ENCODE peak calls at places on chromosomes 12 and 14, in nine cellular contexts. A is fibroblast of pulmonary artery, D is pancreas, C is left ventricle myocardium inferior, X is GM12865, E is astrocyte of the spinal cord, S is kidney epithelial cell, Q is NB4, T is fibroblast of mammary gland. K is an unnamed sample.

GRCh38 chr14:68544150-68544892 is 248.5 kb downstream of the ZFP36L1 start:
- DNase-seq in S (no peak), E (peak), A (peak), T (peak), C (peak), Q (no peak), D (peak), X (no peak), K (peak)

GRCh38 chr12:27822076-27822712 is 42.2 kb upstream of the MANSC4 start:
- DNase-seq in T (peak), D (no peak), A (peak), C (no peak), Q (peak), X (peak), S (peak), E (peak), K (peak)

GRCh38 chr12:69966409-69966808 is 141.4 kb downstream of the MYRFL start:
- DNase-seq in S (peak), C (peak), E (peak), A (peak), X (no peak), T (peak), Q (no peak), D (no peak), K (peak)

GRCh38 chr12:57694459-57695019 is 607 bp downstream of the OS9 start:
- DNase-seq in X (peak), A (no peak), T (peak), D (peak), S (no peak), C (no peak), E (peak), Q (peak), K (no peak)

GRCh38 chr12:121803861-121804416 is at the start of gene SETD1B:
- DNase-seq in E (peak), X (peak), D (peak), Q (peak), C (peak), T (peak), S (no peak), A (peak), K (peak)

GRCh38 chr14:86815341-86815740 is 1177.6 kb downstream of the GALC start:
- DNase-seq in T (no peak), A (no peak), X (no peak), C (no peak), D (no peak), E (no peak), S (no peak), Q (no peak), K (no peak)

GRCh38 chr12:54374555-54375257 is 9.8 kb downstream of the ZNF385A start:
- DNase-seq in X (no peak), T (no peak), D (no peak), A (no peak), Q (no peak), E (no peak), S (no peak), C (peak), K (no peak)

GRCh38 chr12:19960527-19960926 is 407.8 kb upstream of the PDE3A start:
- DNase-seq in A (no peak), C (no peak), D (no peak), E (no peak), Q (no peak), S (no peak), X (no peak), T (no peak), K (no peak)

GRCh38 chr12:59499774-59500173 is 96.1 kb upstream of the SLC16A7 start:
- DNase-seq in X (peak), D (no peak), S (no peak), T (no peak), C (no peak), E (no peak), A (no peak), Q (no peak), K (no peak)

GRCh38 chr14:54606631-54607133 is 39.8 kb downstream of the SAMD4A start:
- DNase-seq in C (no peak), Q (no peak), S (no peak), A (peak), T (peak), D (no peak), E (peak), X (no peak), K (peak)

GRCh38 chr14:34843011-34843554 is 32.1 kb downstream of the BAZ1A start:
- DNase-seq in D (no peak), C (no peak), E (peak), S (peak), Q (peak), X (peak), T (peak), A (peak), K (peak)

GRCh38 chr14:105281354-105282097 is 19.3 kb downstream of the BRF1 start:
- DNase-seq in T (peak), C (no peak), D (peak), Q (peak), E (peak), S (peak), A (peak), X (peak), K (peak)

GRCh38 chr12:75790219-75790618 is 241.4 kb downstream of the PHLDA1 start:
- DNase-seq in Q (no peak), S (no peak), A (no peak), E (no peak), X (no peak), C (no peak), T (peak), D (no peak), K (no peak)

GRCh38 chr12:80937391-80938238 is at the start of gene LIN7A:
- DNase-seq in E (peak), X (peak), T (peak), A (peak), C (peak), D (no peak), S (no peak), Q (peak), K (peak)

GRCh38 chr14:102848830-102849521 is 71.7 kb downstream of the TRAF3 start:
- DNase-seq in E (no peak), X (no peak), C (peak), A (no peak), T (peak), D (no peak), S (no peak), Q (no peak), K (no peak)

GRCh38 chr14:99744199-99744872 is 48.9 kb upstream of the EML1 start:
- DNase-seq in Q (no peak), S (no peak), C (no peak), X (no peak), D (no peak), T (peak), A (peak), E (peak), K (peak)

GRCh38 chr12:9761407-9761736 is 671 bp upstream of the CD69 start:
- DNase-seq in D (no peak), A (no peak), X (peak), E (no peak), S (no peak), T (no peak), C (no peak), Q (no peak), K (no peak)

GRCh38 chr14:68692216-68692615 is 100.7 kb downstream of the ZFP36L1 start:
- DNase-seq in D (no peak), A (no peak), X (no peak), S (no peak), Q (no peak), E (no peak), T (no peak), C (no peak), K (no peak)

GRCh38 chr14:93002049-93002448 is 79.1 kb downstream of the CHGA start:
- DNase-seq in A (no peak), X (no peak), Q (no peak), E (no peak), T (no peak), D (no peak), S (no peak), C (no peak), K (no peak)

GRCh38 chr12:97572220-97572619 is 109.6 kb downstream of the RMST start:
- DNase-seq in C (no peak), E (no peak), A (no peak), D (no peak), X (no peak), S (no peak), Q (no peak), T (no peak), K (no peak)

GRCh38 chr12:129807101-129807500 is 96.7 kb downstream of the TMEM132D start:
- DNase-seq in S (no peak), Q (no peak), T (no peak), X (no peak), A (no peak), D (no peak), C (no peak), E (no peak), K (no peak)

GRCh38 chr14:92577321-92577742 is 63.8 kb downstream of the RIN3 start:
- DNase-seq in A (no peak), X (peak), D (no peak), C (no peak), T (no peak), E (no peak), S (no peak), Q (no peak), K (no peak)

GRCh38 chr12:129727100-129727499 is 176.7 kb downstream of the TMEM132D start:
- DNase-seq in T (no peak), D (no peak), Q (no peak), A (no peak), E (no peak), S (no peak), X (no peak), C (no peak), K (no peak)

GRCh38 chr12:27176765-27177164 is 67.3 kb upstream of the STK38L start:
- DNase-seq in X (no peak), A (peak), Q (peak), C (no peak), S (no peak), D (no peak), T (peak), E (peak), K (peak)

GRCh38 chr12:132410849-132411248 is 79.1 kb upstream of the FBRSL1 start:
- DNase-seq in Q (no peak), T (no peak), X (no peak), D (no peak), C (no peak), S (no peak), A (no peak), E (no peak), K (no peak)

GRCh38 chr14:79225815-79226214 is 985.5 kb downstream of the DIO2 start:
- DNase-seq in D (no peak), C (no peak), X (no peak), A (no peak), E (no peak), S (no peak), Q (no peak), T (no peak), K (no peak)

GRCh38 chr12:125203145-125203765 is 138.0 kb downstream of the AACS start:
- DNase-seq in Q (peak), S (no peak), A (peak), C (no peak), D (no peak), X (no peak), E (no peak), T (no peak), K (peak)

GRCh38 chr12:89883630-89884364 is 175.2 kb upstream of the ATP2B1 start:
- DNase-seq in D (no peak), C (no peak), X (no peak), Q (no peak), T (peak), E (peak), S (no peak), A (peak), K (peak)

GRCh38 chr14:23537351-23538048 is 14.1 kb downstream of the ZFHX2 start:
- DNase-seq in T (no peak), A (no peak), C (no peak), X (no peak), E (no peak), S (no peak), D (no peak), Q (no peak), K (no peak)

GRCh38 chr12:116244001-116244400 is 33.5 kb downstream of the MED13L start:
- DNase-seq in E (no peak), D (no peak), T (peak), A (peak), Q (peak), S (peak), X (no peak), C (no peak), K (no peak)

GRCh38 chr12:18320036-18320617 is 58.8 kb downstream of the PIK3C2G start:
- DNase-seq in X (peak), Q (peak), T (peak), C (no peak), E (peak), S (peak), D (no peak), A (peak), K (peak)

GRCh38 chr14:71021347-71022014 is 114.2 kb downstream of the PCNX1 start:
- DNase-seq in A (peak), E (peak), S (peak), C (no peak), X (no peak), T (peak), Q (no peak), D (no peak), K (peak)

GRCh38 chr12:32444895-32445294 is 45.5 kb downstream of the FGD4 start:
- DNase-seq in C (no peak), A (peak), Q (no peak), D (peak), T (peak), S (peak), X (no peak), E (peak), K (peak)

GRCh38 chr12:49013403-49013802 is 5.2 kb downstream of the PRKAG1 start:
- DNase-seq in Q (no peak), D (no peak), X (no peak), C (no peak), A (no peak), S (no peak), T (no peak), E (no peak), K (no peak)

GRCh38 chr12:38389581-38389980 is 73.0 kb downstream of the ALG10B start:
- DNase-seq in A (no peak), T (no peak), C (no peak), E (no peak), Q (no peak), X (no peak), D (no peak), S (no peak), K (no peak)

GRCh38 chr12:38384816-38385491 is 68.4 kb downstream of the ALG10B start:
- DNase-seq in D (no peak), C (no peak), T (no peak), S (no peak), Q (peak), X (no peak), A (no peak), E (no peak), K (no peak)

GRCh38 chr12:38390968-38391367 is 74.4 kb downstream of the ALG10B start:
- DNase-seq in A (no peak), X (no peak), D (no peak), T (no peak), S (no peak), E (no peak), C (no peak), Q (no peak), K (no peak)

GRCh38 chr12:38386238-38386985 is 69.8 kb downstream of the ALG10B start:
- DNase-seq in A (no peak), S (no peak), X (peak), C (no peak), T (no peak), Q (peak), D (no peak), E (no peak), K (no peak)

DNA sequence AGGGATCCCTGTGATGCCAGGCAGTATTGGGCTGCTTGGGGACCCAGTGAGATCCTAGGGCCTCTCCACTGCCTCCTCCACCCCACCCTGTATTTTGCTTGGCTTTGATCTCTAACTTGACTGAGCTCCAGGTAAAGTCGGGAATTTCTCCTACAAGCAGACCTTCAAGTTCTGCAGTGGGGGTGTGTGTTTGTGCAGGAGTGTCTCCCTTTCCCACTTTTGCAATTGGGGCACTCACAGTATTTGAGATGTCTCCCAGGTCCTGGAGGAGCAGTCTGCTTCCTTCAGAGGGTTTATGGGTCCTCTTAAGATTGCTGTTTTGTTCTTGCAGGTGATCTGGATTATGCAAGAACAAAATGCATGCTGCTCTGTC is 68.9 kb downstream of the ALG10B start:
- DNase-seq in E (no peak), C (no peak), A (no peak), T (no peak), S (no peak), D (no peak), Q (no peak), X (no peak), K (no peak)
- H3K4me3 ChIP-seq in E (no peak), C (no peak), A (no peak), T (no peak), S (no peak), D (no peak), Q (no peak), X (no peak), K (no peak)

GRCh38 chr14:95903616-95904107 is 27.0 kb downstream of the TUNAR start:
- DNase-seq in S (no peak), C (no peak), A (no peak), E (no peak), Q (no peak), D (no peak), X (no peak), T (no peak), K (no peak)
- TF ChIP-seq CTCF in S (no peak), C (no peak), A (no peak), E (no peak), Q (no peak), D (no peak), X (no peak), T (no peak), K (no peak)

GRCh38 chr12:30796891-30797371 is 42.2 kb upstream of the CAPRIN2 start:
- DNase-seq in A (peak), D (no peak), S (no peak), T (peak), Q (no peak), X (no peak), C (no peak), E (peak), K (peak)
- H3K4me3 ChIP-seq in A (peak), D (no peak), S (peak), T (peak), Q (no peak), X (no peak), C (peak), E (peak), K (peak)

GRCh38 chr12:30985814-30986452 is 59.4 kb downstream of the TSPAN11 start:
- DNase-seq in A (peak), S (no peak), C (peak), Q (peak), D (peak), T (peak), X (peak), E (peak), K (peak)
- TF ChIP-seq CTCF in A (peak), S (peak), C (peak), Q (peak), D (peak), T (peak), X (peak), E (peak), K (peak)